ENCODE peak calls at places on chromosomes 4 and X, in five cellular contexts. One of them, this sample, is unnamed. For H3K4me1, the result is how much of the 10 kb centered on the place peaks cover.

GRCh38 chr4:92634891-92635290 is 331.1 kb downstream of the GRID2 start:
- DNase-seq in SJSA1: no peak
- DNase-seq in PC-3: no peak
- DNase-seq in tibial artery: no peak
- DNase-seq in aorta: no peak
- DNase-seq in this sample: no peak

GRCh38 chr4:104128031-104128849 is 366.5 kb downstream of the CXXC4 start:
- DNase-seq in PC-3: peak
- DNase-seq in SJSA1: no peak
- DNase-seq in aorta: no peak
- DNase-seq in tibial artery: no peak
- DNase-seq in this sample: no peak

GRCh38 chrX:81957900-81958545 is 756.1 kb downstream of the SH3BGRL start:
- DNase-seq in PC-3: peak
- DNase-seq in aorta: no peak
- DNase-seq in tibial artery: no peak
- DNase-seq in SJSA1: no peak
- DNase-seq in this sample: no peak

GRCh38 chr4:153243464-153243863 is 39.2 kb downstream of the TRIM2 start:
- DNase-seq in aorta: no peak
- DNase-seq in SJSA1: no peak
- DNase-seq in tibial artery: no peak
- DNase-seq in PC-3: no peak
- DNase-seq in this sample: no peak

GRCh38 chrX:32524385-32524784 is 687.0 kb downstream of the DMD start:
- DNase-seq in tibial artery: no peak
- DNase-seq in aorta: no peak
- DNase-seq in SJSA1: no peak
- DNase-seq in PC-3: no peak
- DNase-seq in this sample: no peak

GRCh38 chrX:319579-320125 is 1.1 kb upstream of the GTPBP6 start:
- DNase-seq in SJSA1: peak
- DNase-seq in PC-3: no peak
- DNase-seq in aorta: peak
- DNase-seq in tibial artery: peak
- DNase-seq in this sample: no peak

GRCh38 chr4:185256444-185256843 is 47.0 kb downstream of the SNX25 start:
- DNase-seq in PC-3: peak
- DNase-seq in aorta: no peak
- DNase-seq in tibial artery: no peak
- DNase-seq in SJSA1: peak
- DNase-seq in this sample: no peak

GRCh38 chr4:56976878-56977320 is 507 bp downstream of the NOA1 start:
- DNase-seq in PC-3: peak
- DNase-seq in tibial artery: peak
- DNase-seq in aorta: peak
- DNase-seq in SJSA1: no peak
- DNase-seq in this sample: peak

GRCh38 chrX:120244735-120245498 is 5.7 kb upstream of the ZBTB33 start:
- DNase-seq in tibial artery: peak
- DNase-seq in aorta: peak
- DNase-seq in PC-3: peak
- DNase-seq in SJSA1: peak
- DNase-seq in this sample: peak

GRCh38 chr4:112938461-112939058 is 110.9 kb upstream of the ANK2 start:
- DNase-seq in SJSA1: peak
- DNase-seq in aorta: no peak
- DNase-seq in tibial artery: no peak
- DNase-seq in PC-3: peak
- DNase-seq in this sample: peak

GRCh38 chr4:151537726-151538125 is 128.8 kb downstream of the FHIP1A start:
- DNase-seq in PC-3: no peak
- DNase-seq in SJSA1: no peak
- DNase-seq in tibial artery: no peak
- DNase-seq in aorta: no peak
- DNase-seq in this sample: no peak

GRCh38 chr4:86338989-86339388 is 20.9 kb downstream of the MAPK10 start:
- DNase-seq in tibial artery: no peak
- DNase-seq in SJSA1: peak
- DNase-seq in PC-3: peak
- DNase-seq in aorta: no peak
- DNase-seq in this sample: no peak

GRCh38 chr4:96016615-96017299 is 176.9 kb downstream of the PDHA2 start:
- DNase-seq in tibial artery: no peak
- DNase-seq in PC-3: peak
- DNase-seq in aorta: no peak
- DNase-seq in SJSA1: no peak
- DNase-seq in this sample: no peak

GRCh38 chr4:128980816-128981326 is 112.5 kb downstream of the SCLT1 start:
- DNase-seq in PC-3: no peak
- DNase-seq in tibial artery: no peak
- DNase-seq in SJSA1: no peak
- DNase-seq in aorta: no peak
- DNase-seq in this sample: no peak

GRCh38 chrX:53356186-53356585 is 66.3 kb downstream of the SMC1A start:
- DNase-seq in PC-3: peak
- DNase-seq in aorta: no peak
- DNase-seq in tibial artery: no peak
- DNase-seq in SJSA1: no peak
- DNase-seq in this sample: no peak

GRCh38 chr4:152185786-152186540 is 349.9 kb downstream of the FBXW7 start:
- DNase-seq in PC-3: no peak
- DNase-seq in SJSA1: no peak
- DNase-seq in aorta: no peak
- DNase-seq in tibial artery: no peak
- DNase-seq in this sample: no peak

GRCh38 chr4:8820178-8821102 is 51.2 kb downstream of the HMX1 start:
- DNase-seq in SJSA1: no peak
- DNase-seq in aorta: peak
- DNase-seq in PC-3: no peak
- DNase-seq in tibial artery: no peak
- DNase-seq in this sample: no peak

GRCh38 chrX:21725498-21725897 is 32.4 kb downstream of the SMPX start:
- DNase-seq in aorta: no peak
- DNase-seq in SJSA1: no peak
- DNase-seq in PC-3: peak
- DNase-seq in tibial artery: no peak
- DNase-seq in this sample: peak

GRCh38 chr4:126899382-126899801 is 733.4 kb upstream of the INTU start:
- DNase-seq in aorta: peak
- DNase-seq in SJSA1: peak
- DNase-seq in tibial artery: no peak
- DNase-seq in PC-3: peak
- DNase-seq in this sample: no peak

GRCh38 chr4:57405359-57405758 is 295.2 kb upstream of the IGFBP7 start:
- DNase-seq in PC-3: peak
- DNase-seq in SJSA1: no peak
- DNase-seq in aorta: no peak
- DNase-seq in tibial artery: no peak
- DNase-seq in this sample: no peak

GRCh38 chr4:161714022-161714751 is 449.6 kb downstream of the FSTL5 start:
- DNase-seq in tibial artery: no peak
- DNase-seq in aorta: no peak
- DNase-seq in SJSA1: no peak
- DNase-seq in PC-3: peak
- DNase-seq in this sample: no peak

GRCh38 chr4:54482529-54482961 is 175.2 kb upstream of the KIT start:
- DNase-seq in SJSA1: no peak
- DNase-seq in tibial artery: no peak
- DNase-seq in PC-3: peak
- DNase-seq in aorta: no peak
- DNase-seq in this sample: no peak

GRCh38 chr4:636628-636950 is 11.2 kb downstream of the PDE6B start:
- DNase-seq in PC-3: no peak
- DNase-seq in SJSA1: no peak
- DNase-seq in tibial artery: no peak
- DNase-seq in aorta: peak
- DNase-seq in this sample: no peak

GRCh38 chr4:76732246-76732645 is 165.7 kb downstream of the SOWAHB start:
- DNase-seq in PC-3: no peak
- DNase-seq in SJSA1: no peak
- DNase-seq in tibial artery: no peak
- DNase-seq in aorta: no peak
- DNase-seq in this sample: no peak

DNA sequence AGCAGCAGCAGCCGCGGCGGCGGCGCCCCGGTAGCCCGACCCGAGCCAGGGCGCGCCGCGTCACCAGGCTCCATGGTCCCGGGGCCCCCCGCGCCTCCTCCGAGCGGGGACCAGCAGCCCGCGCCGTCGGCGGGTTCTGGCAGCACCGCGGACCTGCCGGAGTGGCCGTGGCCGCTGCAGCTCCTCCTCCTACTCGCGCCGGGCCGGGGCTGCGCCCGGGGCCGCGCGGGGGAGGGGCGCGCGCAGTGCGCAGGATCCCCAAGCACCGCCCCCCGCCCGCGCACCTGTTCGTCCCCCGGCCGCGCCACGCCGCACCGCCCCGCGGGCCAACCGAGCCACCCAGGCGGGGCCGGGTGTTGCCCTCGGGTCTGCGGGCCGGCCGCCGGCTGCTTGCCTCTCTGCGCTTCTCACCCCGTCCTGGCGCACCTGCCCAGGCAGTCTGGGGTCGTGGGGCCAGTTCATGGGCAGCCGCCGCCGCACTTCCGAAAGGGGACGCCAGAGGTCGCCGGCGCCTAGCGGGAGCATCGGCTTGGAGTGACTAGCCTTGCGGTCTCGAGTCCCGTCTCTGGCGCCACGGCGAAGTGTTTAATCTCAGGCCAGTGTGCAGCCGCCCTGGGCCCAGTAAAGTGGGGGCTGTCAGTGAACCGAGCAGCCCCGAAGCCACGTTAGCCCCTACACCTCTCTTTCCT is at the start of gene SLC9A7:
- DNase-seq in SJSA1: peak
- DNase-seq in aorta: peak
- DNase-seq in tibial artery: peak
- DNase-seq in PC-3: peak
- DNase-seq in this sample: peak
- H3K4me1 ChIP-seq in SJSA1: under half
- H3K4me1 ChIP-seq in aorta: under half
- H3K4me1 ChIP-seq in tibial artery: under half
- H3K4me1 ChIP-seq in PC-3: under half
- H3K4me1 ChIP-seq in this sample: under half

GRCh38 chr4:108111781-108112180 is 57.0 kb downstream of the LEF1 start:
- DNase-seq in tibial artery: no peak
- DNase-seq in SJSA1: no peak
- DNase-seq in aorta: no peak
- DNase-seq in PC-3: no peak
- DNase-seq in this sample: no peak

GRCh38 chr4:108110450-108110849 is 58.3 kb downstream of the LEF1 start:
- DNase-seq in SJSA1: no peak
- DNase-seq in PC-3: no peak
- DNase-seq in tibial artery: no peak
- DNase-seq in aorta: no peak
- DNase-seq in this sample: no peak

GRCh38 chr4:108114503-108114902 is 54.2 kb downstream of the LEF1 start:
- DNase-seq in tibial artery: no peak
- DNase-seq in PC-3: no peak
- DNase-seq in SJSA1: no peak
- DNase-seq in aorta: no peak
- DNase-seq in this sample: no peak

GRCh38 chr4:108115168-108115526 is 53.6 kb downstream of the LEF1 start:
- DNase-seq in SJSA1: no peak
- DNase-seq in aorta: no peak
- DNase-seq in PC-3: no peak
- DNase-seq in tibial artery: no peak
- DNase-seq in this sample: no peak

GRCh38 chr4:108113229-108113628 is 55.5 kb downstream of the LEF1 start:
- DNase-seq in tibial artery: no peak
- DNase-seq in aorta: no peak
- DNase-seq in SJSA1: no peak
- DNase-seq in PC-3: no peak
- DNase-seq in this sample: peak
- H3K4me1 ChIP-seq in tibial artery: under half
- H3K4me1 ChIP-seq in aorta: under half
- H3K4me1 ChIP-seq in SJSA1: under half
- H3K4me1 ChIP-seq in PC-3: under half
- H3K4me1 ChIP-seq in this sample: half or more

GRCh38 chr4:84849051-84849640 is 117.3 kb downstream of the WDFY3 start:
- DNase-seq in aorta: no peak
- DNase-seq in tibial artery: no peak
- DNase-seq in SJSA1: peak
- DNase-seq in PC-3: no peak
- DNase-seq in this sample: no peak
- H3K4me1 ChIP-seq in aorta: under half
- H3K4me1 ChIP-seq in tibial artery: under half
- H3K4me1 ChIP-seq in SJSA1: under half
- H3K4me1 ChIP-seq in PC-3: under half
- H3K4me1 ChIP-seq in this sample: under half

GRCh38 chr4:145732416-145732815 is 52.5 kb downstream of the C4orf51 start:
- DNase-seq in tibial artery: no peak
- DNase-seq in aorta: no peak
- DNase-seq in SJSA1: no peak
- DNase-seq in PC-3: peak
- DNase-seq in this sample: no peak
- H3K4me1 ChIP-seq in tibial artery: under half
- H3K4me1 ChIP-seq in aorta: under half
- H3K4me1 ChIP-seq in SJSA1: half or more
- H3K4me1 ChIP-seq in PC-3: half or more
- H3K4me1 ChIP-seq in this sample: under half

GRCh38 chr4:159153669-159154068 is 50.8 kb downstream of the RAPGEF2 start:
- DNase-seq in SJSA1: no peak
- DNase-seq in PC-3: no peak
- DNase-seq in tibial artery: no peak
- DNase-seq in aorta: no peak
- DNase-seq in this sample: no peak
- H3K4me1 ChIP-seq in SJSA1: under half
- H3K4me1 ChIP-seq in PC-3: under half
- H3K4me1 ChIP-seq in tibial artery: under half
- H3K4me1 ChIP-seq in aorta: under half
- H3K4me1 ChIP-seq in this sample: under half

DNA sequence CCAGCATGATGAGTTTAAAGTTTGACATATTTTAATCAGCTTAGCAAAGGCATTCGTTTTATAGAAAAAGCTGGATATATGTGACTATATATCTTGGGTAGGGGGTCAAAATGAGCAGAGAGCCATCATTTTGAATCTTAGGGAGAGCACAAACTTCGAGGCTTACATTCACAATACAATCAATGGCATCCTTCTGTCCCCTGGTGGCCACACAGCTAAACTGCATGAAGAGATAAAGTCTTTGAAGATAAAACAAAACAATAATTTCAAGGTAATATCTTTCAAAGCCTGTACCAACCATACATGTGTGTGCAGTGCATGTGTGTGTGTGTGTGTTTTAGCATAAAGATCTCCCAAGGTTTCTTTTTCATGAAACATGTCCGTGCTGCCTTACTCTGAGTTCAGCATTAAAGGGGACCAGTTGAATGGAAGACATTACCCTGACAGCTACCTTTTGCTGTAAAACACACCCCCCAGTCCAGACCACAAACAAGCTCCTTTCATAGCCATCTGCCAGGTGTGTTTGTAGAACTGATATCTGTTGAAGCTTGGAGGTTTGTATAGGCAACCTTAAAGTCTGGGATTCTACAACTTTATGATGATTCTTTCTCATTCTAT is 22.0 kb downstream of the DYNLT3 start:
- DNase-seq in tibial artery: peak
- DNase-seq in PC-3: peak
- DNase-seq in aorta: no peak
- DNase-seq in SJSA1: peak
- DNase-seq in this sample: peak
- H3K4me1 ChIP-seq in tibial artery: under half
- H3K4me1 ChIP-seq in PC-3: under half
- H3K4me1 ChIP-seq in aorta: under half
- H3K4me1 ChIP-seq in SJSA1: under half
- H3K4me1 ChIP-seq in this sample: under half